ENCODE peak calls at places on chromosomes 11 and 22, in four cellular contexts. R, U, O and X are unnamed samples.
A peak's percentile ranks its signal among the peaks of the same experiment; 100 is the strongest.

GRCh38 chr11:23948831-23949230 is 548.0 kb upstream of the LUZP2 start:
- DNase-seq in R (no peak), O (peak; percentile 2), U (no peak), X (no peak)

GRCh38 chr11:31986201-31986889 is 104.5 kb upstream of the RCN1 start:
- DNase-seq in R (no peak), O (no peak), U (no peak), X (no peak)

GRCh38 chr22:42967005-42967404 is 47.9 kb downstream of the PACSIN2 start:
- DNase-seq in U (no peak), R (no peak), O (no peak), X (no peak)

GRCh38 chr22:46132830-46133587 is 17.3 kb upstream of the PPARA start:
- DNase-seq in R (no peak), U (no peak), O (no peak), X (no peak)

GRCh38 chr11:69091638-69092165 is 43.0 kb downstream of the TPCN2 start:
- DNase-seq in O (no peak), U (no peak), R (no peak), X (no peak)

GRCh38 chr22:47626428-47627390 is 864.3 kb downstream of the TBC1D22A start:
- DNase-seq in U (no peak), O (no peak), R (no peak), X (no peak)

GRCh38 chr22:48368975-48369525 is 1458.6 kb downstream of the BRD1 start:
- DNase-seq in U (no peak), O (no peak), R (no peak), X (no peak)

GRCh38 chr22:25853902-25854301 is 111.9 kb downstream of the MYO18B start:
- DNase-seq in O (no peak), R (no peak), U (no peak), X (no peak)

GRCh38 chr11:79594839-79595238 is 154.0 kb upstream of the TENM4 start:
- DNase-seq in O (no peak), U (no peak), R (no peak), X (no peak)

GRCh38 chr11:1285316-1285744 is 24.1 kb downstream of the TOLLIP start:
- DNase-seq in R (no peak), U (no peak), O (no peak), X (no peak)

GRCh38 chr11:94574193-94574961 is 7.2 kb downstream of the PIWIL4 start:
- DNase-seq in R (no peak), O (peak; percentile 39), U (no peak), X (peak; percentile 67)

GRCh38 chr11:131441398-131441797 is 71.0 kb downstream of the NTM start:
- DNase-seq in O (no peak), U (no peak), R (no peak), X (no peak)

GRCh38 chr22:38870791-38871359 is 1.1 kb downstream of the CBX6 start:
- DNase-seq in O (no peak), U (no peak), R (no peak), X (no peak)

GRCh38 chr11:62883677-62884076 is 3.0 kb downstream of the SLC3A2 start:
- DNase-seq in R (no peak), U (no peak), O (no peak), X (no peak)

GRCh38 chr11:10878408-10879214 is 20.8 kb upstream of the ZBED5 start:
- DNase-seq in O (peak; percentile 81), R (no peak), U (no peak), X (no peak)

GRCh38 chr11:73402834-73403185 is 26.6 kb downstream of the RELT start:
- DNase-seq in O (peak; percentile 18), R (no peak), U (no peak), X (no peak)

GRCh38 chr11:10303558-10304363 is 1.1 kb upstream of the ADM start:
- DNase-seq in U (peak; percentile 90), R (no peak), O (peak; percentile 67), X (no peak)

GRCh38 chr11:2267306-2267861 is 3.0 kb downstream of the ASCL2 start:
- DNase-seq in R (no peak), U (no peak), O (no peak), X (no peak)

GRCh38 chr11:107824668-107825369 is 33.8 kb downstream of the SLC35F2 start:
- DNase-seq in U (no peak), O (peak; percentile 27), R (no peak), X (no peak)

GRCh38 chr11:78380615-78381029 is 37.0 kb downstream of the GAB2 start:
- DNase-seq in R (no peak), U (no peak), O (peak; percentile 18), X (peak; percentile 27)

GRCh38 chr11:121930004-121930965 is 185.7 kb downstream of the BLID start:
- DNase-seq in U (no peak), R (peak; percentile 49), O (peak; percentile 23), X (no peak)

GRCh38 chr22:27247691-27248434 is 553.7 kb downstream of the MN1 start:
- DNase-seq in U (no peak), O (no peak), R (no peak), X (no peak)

GRCh38 chr22:37181681-37182080 is 6.4 kb downstream of the C1QTNF6 start:
- DNase-seq in U (no peak), R (no peak), O (no peak), X (no peak)

GRCh38 chr22:29308791-29309262 is 2.4 kb downstream of the GAS2L1 start:
- DNase-seq in R (no peak), O (peak; percentile 83), U (no peak), X (peak; percentile 18)

GRCh38 chr11:103637250-103637649 is 399.2 kb upstream of the DDI1 start:
- DNase-seq in R (no peak), O (peak; percentile 37), U (no peak), X (no peak)

GRCh38 chr11:84498016-84498415 is 1129.1 kb downstream of the DLG2 start:
- DNase-seq in O (peak; percentile 32), R (no peak), U (no peak), X (peak; percentile 81)

GRCh38 chr11:59173080-59173963 is 1.4 kb downstream of the DTX4 start:
- DNase-seq in U (peak; percentile 86), R (no peak), O (no peak), X (no peak)

GRCh38 chr11:16713594-16713993 is 24.9 kb upstream of the C11orf58 start:
- DNase-seq in O (no peak), R (no peak), U (no peak), X (no peak)

GRCh38 chr22:20550851-20551744 is 43.7 kb downstream of the MED15 start:
- DNase-seq in R (no peak), O (peak; percentile 71), U (peak; percentile 82), X (no peak)

GRCh38 chr11:12128191-12128841 is 17.9 kb downstream of the MICAL2 start:
- DNase-seq in O (no peak), U (no peak), R (no peak), X (no peak)

GRCh38 chr11:12129227-12129626 is 18.8 kb downstream of the MICAL2 start:
- DNase-seq in O (no peak), U (no peak), R (no peak), X (no peak)

GRCh38 chr11:12125609-12126149 is 15.3 kb downstream of the MICAL2 start:
- DNase-seq in U (no peak), O (no peak), R (no peak), X (no peak)

GRCh38 chr11:12126352-12127019 is 16.1 kb downstream of the MICAL2 start:
- DNase-seq in O (peak; percentile 80), R (peak; percentile 86), U (peak; percentile 64), X (no peak)

GRCh38 chr11:12127206-12127898 is 17.0 kb downstream of the MICAL2 start:
- DNase-seq in R (no peak), U (peak; percentile 15), O (no peak), X (no peak)
- TF ChIP-seq CTCF in R (no peak), U (no peak), O (no peak), X (no peak)

GRCh38 chr11:119860561-119861094 is 131.6 kb upstream of the NECTIN1 start:
- DNase-seq in R (no peak), U (peak; percentile 41), O (no peak), X (no peak)

GRCh38 chr11:119864836-119865235 is 135.8 kb upstream of the NECTIN1 start:
- DNase-seq in O (no peak), R (no peak), U (peak; percentile 47), X (no peak)

GRCh38 chr11:119861160-119861559 is 132.2 kb upstream of the NECTIN1 start:
- DNase-seq in U (peak; percentile 50), R (no peak), O (no peak), X (no peak)

GRCh38 chr11:119863811-119864601 is 135.0 kb upstream of the NECTIN1 start:
- DNase-seq in O (no peak), U (peak; percentile 38), R (no peak), X (no peak)

DNA sequence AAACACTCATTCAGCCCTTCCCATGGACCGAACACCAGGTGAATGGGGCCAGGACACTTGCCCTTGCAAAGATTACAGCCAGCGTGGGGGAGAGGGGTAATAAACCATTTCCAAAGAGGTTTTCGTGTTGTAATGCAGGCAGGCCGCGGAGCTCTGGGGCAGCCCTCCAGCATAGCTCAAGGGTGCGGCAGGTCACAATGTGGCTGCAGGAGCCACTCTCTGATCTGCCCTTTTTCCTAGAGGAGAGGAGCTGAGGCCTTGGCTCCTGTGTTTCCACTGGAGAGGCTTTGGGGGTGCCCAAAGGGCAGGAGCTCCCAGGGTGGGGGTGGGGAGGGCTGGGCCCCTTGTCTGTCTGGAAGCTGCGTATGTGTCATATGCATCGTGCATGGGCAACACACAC is 134.2 kb upstream of the NECTIN1 start:
- DNase-seq in U (peak; percentile 49), R (no peak), O (no peak), X (no peak)
- H3K4me3 ChIP-seq in U (no peak overlapping the region), R (no peak overlapping the region), O (no peak overlapping the region), X (no peak overlapping the region)

DNA sequence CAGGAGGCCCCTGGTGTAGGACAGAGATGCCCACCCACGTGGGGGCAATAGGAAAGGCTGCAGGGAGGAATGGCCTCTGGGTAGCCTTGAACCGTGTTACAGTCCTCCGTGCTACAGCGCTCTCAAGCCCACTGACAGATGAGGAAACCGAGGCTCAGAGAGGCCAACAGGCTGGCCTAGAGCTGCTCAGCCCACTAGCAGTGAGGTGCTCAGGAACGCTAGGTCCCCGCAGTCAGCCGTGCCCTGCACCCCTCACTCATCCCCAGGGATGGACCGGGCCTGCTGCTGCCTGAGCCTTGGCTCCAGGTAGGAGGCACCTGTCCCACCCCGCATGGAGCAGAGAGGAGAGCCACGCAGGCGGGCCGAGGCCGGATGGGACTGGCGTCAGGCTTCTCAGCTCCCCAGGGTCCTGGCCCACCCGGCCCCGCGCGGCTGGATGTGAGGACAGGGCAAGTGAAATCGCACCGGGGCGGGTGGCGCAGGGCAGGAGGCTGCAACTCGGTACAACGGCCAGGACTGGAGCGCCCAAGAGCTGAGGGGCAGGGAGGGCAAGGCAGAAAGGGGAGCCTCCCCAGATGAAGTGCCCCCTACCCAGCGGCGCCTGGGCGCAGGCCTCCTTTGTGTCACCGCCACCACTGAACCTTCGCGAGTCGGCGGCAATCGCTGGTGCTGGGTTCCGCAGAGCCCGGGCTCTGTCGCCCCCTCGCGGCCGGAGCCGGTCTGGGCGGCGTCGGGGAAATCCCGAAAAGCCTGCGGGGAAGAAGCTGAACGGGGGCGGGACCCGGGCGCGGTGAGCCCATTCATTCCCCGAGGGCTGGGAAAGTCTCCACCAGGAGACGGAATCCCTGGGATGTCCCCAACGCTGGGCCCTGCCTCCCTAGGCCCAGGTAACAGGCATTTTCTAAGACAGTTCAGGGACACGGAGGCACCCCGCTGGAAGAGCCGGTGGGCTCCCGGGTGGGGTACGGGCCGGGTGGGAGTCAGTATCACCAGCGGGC is 8.4 kb upstream of the SLC2A11 start:
- DNase-seq in R (no peak), O (peak; percentile 67), U (peak; percentile 97), X (no peak)
- TF ChIP-seq CTCF in R (peak; percentile 97), O (peak; percentile 97), U (peak; percentile 95), X (peak; percentile 98)

DNA sequence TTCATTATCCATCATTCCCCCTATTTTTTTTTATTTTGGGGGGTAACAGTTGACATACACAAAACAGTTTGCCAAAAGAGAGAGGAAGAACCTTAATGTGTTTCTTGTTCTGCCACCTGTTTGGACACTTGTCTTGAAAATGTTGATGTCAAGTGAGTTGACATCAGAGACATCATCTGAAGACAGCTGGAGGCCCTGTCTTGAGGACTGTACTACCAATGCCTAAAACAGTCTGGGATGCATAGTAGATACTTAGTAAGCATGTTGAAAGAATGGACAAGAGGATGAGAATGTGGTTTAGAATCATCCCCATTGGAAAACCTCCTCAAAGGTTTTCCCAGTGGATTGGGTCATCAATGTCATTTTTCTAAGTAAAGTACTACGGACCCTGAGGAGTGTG is 2.4 kb upstream of the ARHGEF12 start:
- DNase-seq in O (no peak), R (no peak), U (no peak), X (no peak)
- H3K4me3 ChIP-seq in O (no peak overlapping the region), R (no peak overlapping the region), U (no peak overlapping the region), X (no peak overlapping the region)